ENCODE peak calls at places on chromosome 20, in four cellular contexts. One of them, this sample, is unnamed.

GRCh38 chr20:2206957-2207769 is 88.6 kb upstream of the TGM3 start:
- DNase-seq in ovary: peak
- DNase-seq in psoas muscle: peak
- DNase-seq in suprapubic skin: peak
- DNase-seq in this sample: peak

GRCh38 chr20:12171927-12172581 is 254.4 kb downstream of the BTBD3 start:
- DNase-seq in suprapubic skin: no peak
- DNase-seq in ovary: no peak
- DNase-seq in psoas muscle: peak
- DNase-seq in this sample: no peak

GRCh38 chr20:17662333-17663039 is 19.6 kb downstream of the RRBP1 start:
- DNase-seq in psoas muscle: peak
- DNase-seq in suprapubic skin: peak
- DNase-seq in ovary: no peak
- DNase-seq in this sample: no peak

GRCh38 chr20:44302026-44302669 is 8.9 kb downstream of the FITM2 start:
- DNase-seq in ovary: no peak
- DNase-seq in suprapubic skin: no peak
- DNase-seq in psoas muscle: no peak
- DNase-seq in this sample: no peak

GRCh38 chr20:58649288-58650180 is 1.5 kb upstream of the STX16 start:
- DNase-seq in suprapubic skin: no peak
- DNase-seq in ovary: no peak
- DNase-seq in psoas muscle: no peak
- DNase-seq in this sample: peak

GRCh38 chr20:56443654-56444540 is 24.5 kb upstream of the RTF2 start:
- DNase-seq in suprapubic skin: no peak
- DNase-seq in psoas muscle: no peak
- DNase-seq in ovary: peak
- DNase-seq in this sample: peak

GRCh38 chr20:22525821-22526220 is 58.6 kb downstream of the FOXA2 start:
- DNase-seq in suprapubic skin: no peak
- DNase-seq in psoas muscle: no peak
- DNase-seq in ovary: no peak
- DNase-seq in this sample: no peak

GRCh38 chr20:58579069-58579818 is 64.0 kb upstream of the APCDD1L start:
- DNase-seq in suprapubic skin: peak
- DNase-seq in ovary: no peak
- DNase-seq in psoas muscle: no peak
- DNase-seq in this sample: no peak

GRCh38 chr20:3896302-3896701 is 7.1 kb downstream of the PANK2 start:
- DNase-seq in suprapubic skin: no peak
- DNase-seq in ovary: no peak
- DNase-seq in psoas muscle: no peak
- DNase-seq in this sample: no peak

GRCh38 chr20:2657241-2657640 is 4.8 kb downstream of the NOP56 start:
- DNase-seq in ovary: no peak
- DNase-seq in suprapubic skin: no peak
- DNase-seq in psoas muscle: no peak
- DNase-seq in this sample: no peak

GRCh38 chr20:38418509-38419204 is 16.5 kb downstream of the SNHG17 start:
- DNase-seq in ovary: peak
- DNase-seq in psoas muscle: peak
- DNase-seq in suprapubic skin: no peak
- DNase-seq in this sample: peak

GRCh38 chr20:11011653-11012052 is 337.9 kb upstream of the JAG1 start:
- DNase-seq in suprapubic skin: no peak
- DNase-seq in ovary: no peak
- DNase-seq in psoas muscle: no peak
- DNase-seq in this sample: no peak

GRCh38 chr20:59958626-59959025 is 403 bp downstream of the CDH26 start:
- DNase-seq in psoas muscle: no peak
- DNase-seq in suprapubic skin: no peak
- DNase-seq in ovary: no peak
- DNase-seq in this sample: no peak

GRCh38 chr20:61117725-61118124 is 134.3 kb upstream of the CDH4 start:
- DNase-seq in ovary: no peak
- DNase-seq in psoas muscle: no peak
- DNase-seq in suprapubic skin: no peak
- DNase-seq in this sample: no peak
- H3K27ac ChIP-seq in ovary: no peak
- H3K27ac ChIP-seq in psoas muscle: no peak
- H3K27ac ChIP-seq in suprapubic skin: no peak
- H3K27ac ChIP-seq in this sample: no peak

GRCh38 chr20:407097-407952 is 774 bp upstream of the RBCK1 start:
- DNase-seq in suprapubic skin: peak
- DNase-seq in ovary: peak
- DNase-seq in psoas muscle: peak
- DNase-seq in this sample: peak
- TF ChIP-seq CTCF in suprapubic skin: no peak
- TF ChIP-seq CTCF in ovary: no peak
- TF ChIP-seq CTCF in psoas muscle: peak
- TF ChIP-seq CTCF in this sample: no peak

DNA sequence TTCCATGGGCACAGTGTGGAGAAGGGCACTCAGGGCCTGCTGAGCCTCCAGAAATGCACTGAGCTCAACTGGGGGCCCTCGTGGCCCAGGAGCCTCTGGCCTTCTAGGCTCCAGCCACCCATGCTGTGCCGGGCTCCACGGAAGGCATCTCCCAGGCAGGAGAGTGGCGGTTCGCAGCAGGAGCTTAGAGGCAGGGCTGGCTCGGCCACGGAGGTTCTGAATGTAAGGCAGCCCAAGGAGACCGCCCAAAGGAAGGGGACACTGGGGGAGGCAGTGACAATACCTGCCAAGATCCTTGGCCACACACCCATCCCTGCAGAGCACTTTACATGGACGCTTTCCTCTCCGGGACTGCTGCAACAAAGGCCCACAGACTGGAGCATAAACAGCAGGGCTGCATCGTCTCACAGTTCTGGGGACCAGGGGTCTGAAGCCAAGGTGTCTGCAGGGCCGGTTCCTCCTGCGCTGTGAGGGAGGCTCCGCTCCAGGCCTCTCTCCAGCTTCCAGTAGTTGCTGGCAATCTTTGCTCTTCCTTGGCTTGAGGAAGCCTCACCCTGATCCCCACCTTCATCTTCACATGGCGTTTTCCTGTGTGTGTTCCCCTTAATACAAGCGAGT is 128.2 kb upstream of the CDH4 start:
- DNase-seq in ovary: no peak
- DNase-seq in psoas muscle: no peak
- DNase-seq in suprapubic skin: no peak
- DNase-seq in this sample: no peak
- H3K27ac ChIP-seq in ovary: no peak
- H3K27ac ChIP-seq in psoas muscle: no peak
- H3K27ac ChIP-seq in suprapubic skin: no peak
- H3K27ac ChIP-seq in this sample: no peak

GRCh38 chr20:62795023-62795761 is 1.1 kb upstream of the MRGBP start:
- DNase-seq in psoas muscle: peak
- DNase-seq in ovary: peak
- DNase-seq in suprapubic skin: no peak
- DNase-seq in this sample: no peak
- TF ChIP-seq CTCF in psoas muscle: no peak
- TF ChIP-seq CTCF in ovary: no peak
- TF ChIP-seq CTCF in suprapubic skin: no peak
- TF ChIP-seq CTCF in this sample: no peak

DNA sequence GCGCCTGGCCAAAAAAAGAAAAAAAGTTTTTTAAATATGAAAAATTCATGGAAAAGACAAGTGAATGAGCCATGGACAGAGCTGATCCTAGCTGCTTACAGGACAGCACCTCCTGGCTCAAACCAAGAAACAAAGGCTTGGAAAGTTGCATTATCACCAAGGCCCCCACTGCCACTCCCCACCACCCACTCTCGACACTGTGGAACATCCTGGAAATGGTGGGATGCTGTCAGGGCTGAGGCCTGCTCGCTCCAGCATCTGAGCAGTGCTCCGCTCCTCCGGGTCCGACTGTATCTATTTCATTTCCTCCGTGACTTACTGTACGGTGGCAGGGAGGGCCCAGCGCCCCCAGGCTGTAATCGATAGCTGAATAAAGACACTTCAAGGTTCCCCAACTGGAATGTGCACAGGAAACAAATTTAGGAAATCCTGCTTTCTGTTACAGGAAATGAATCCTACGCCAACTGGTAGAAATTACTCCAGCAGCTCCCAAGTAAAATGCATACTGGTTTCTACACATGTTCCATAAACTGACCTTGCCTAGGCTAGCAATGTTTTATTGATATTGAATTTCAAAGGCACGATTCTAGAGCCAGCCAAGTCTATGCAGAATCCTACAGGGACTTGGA is 109.5 kb upstream of the NFATC2 start:
- DNase-seq in suprapubic skin: no peak
- DNase-seq in ovary: no peak
- DNase-seq in psoas muscle: no peak
- DNase-seq in this sample: no peak
- H3K27ac ChIP-seq in suprapubic skin: no peak
- H3K27ac ChIP-seq in ovary: no peak
- H3K27ac ChIP-seq in psoas muscle: peak
- H3K27ac ChIP-seq in this sample: no peak

DNA sequence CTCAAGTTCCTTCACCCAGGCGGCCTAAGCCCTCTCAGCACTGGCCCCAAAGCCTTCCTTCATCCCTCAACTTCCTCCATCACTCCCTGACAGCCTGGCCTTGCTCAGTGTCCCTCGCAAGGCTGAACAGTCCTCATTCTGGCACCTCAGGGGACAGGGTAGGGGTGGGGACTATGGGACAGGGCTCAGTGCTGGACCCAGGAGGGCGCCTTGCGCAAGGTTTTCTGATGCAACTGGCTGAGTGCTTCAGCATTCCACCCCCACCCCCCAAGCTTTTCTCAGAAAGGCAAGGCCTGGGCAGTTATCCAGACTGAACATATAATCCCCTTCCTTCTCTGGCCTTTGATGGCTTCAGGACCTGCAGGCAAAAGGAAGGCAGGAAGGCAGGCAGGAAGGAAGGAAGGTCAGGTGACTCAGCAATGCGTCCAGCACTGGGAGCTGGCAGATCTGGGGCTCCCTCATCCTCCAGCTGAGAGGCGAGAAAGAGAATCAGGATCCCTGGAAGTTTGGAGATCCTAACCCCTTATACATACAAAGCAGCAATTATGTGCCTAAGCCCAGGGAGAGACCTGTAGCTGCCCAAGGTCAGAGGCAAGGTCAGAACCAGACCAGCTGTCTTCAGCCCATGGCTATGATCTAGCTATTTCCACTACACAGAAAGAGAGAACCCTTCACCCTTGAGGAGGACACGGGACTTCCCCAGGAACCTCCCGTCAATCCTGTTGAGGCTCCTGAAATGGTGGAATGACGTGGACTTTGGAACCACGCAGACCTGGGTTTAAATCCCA is 8.6 kb upstream of the TRIB3 start:
- DNase-seq in ovary: no peak
- DNase-seq in psoas muscle: peak
- DNase-seq in suprapubic skin: no peak
- DNase-seq in this sample: peak
- TF ChIP-seq CTCF in ovary: no peak
- TF ChIP-seq CTCF in psoas muscle: no peak
- TF ChIP-seq CTCF in suprapubic skin: no peak
- TF ChIP-seq CTCF in this sample: no peak

GRCh38 chr20:36826556-36827244 is 49.2 kb upstream of the TLDC2 start:
- DNase-seq in ovary: no peak
- DNase-seq in psoas muscle: no peak
- DNase-seq in suprapubic skin: no peak
- DNase-seq in this sample: no peak

GRCh38 chr20:36830791-36831691 is 44.9 kb upstream of the TLDC2 start:
- DNase-seq in suprapubic skin: no peak
- DNase-seq in ovary: peak
- DNase-seq in psoas muscle: peak
- DNase-seq in this sample: peak

GRCh38 chr20:36825374-36826104 is 50.4 kb upstream of the TLDC2 start:
- DNase-seq in psoas muscle: no peak
- DNase-seq in ovary: no peak
- DNase-seq in suprapubic skin: no peak
- DNase-seq in this sample: no peak

GRCh38 chr20:36824142-36824940 is 50.8 kb upstream of the DSN1 start:
- DNase-seq in psoas muscle: no peak
- DNase-seq in suprapubic skin: no peak
- DNase-seq in ovary: no peak
- DNase-seq in this sample: no peak

DNA sequence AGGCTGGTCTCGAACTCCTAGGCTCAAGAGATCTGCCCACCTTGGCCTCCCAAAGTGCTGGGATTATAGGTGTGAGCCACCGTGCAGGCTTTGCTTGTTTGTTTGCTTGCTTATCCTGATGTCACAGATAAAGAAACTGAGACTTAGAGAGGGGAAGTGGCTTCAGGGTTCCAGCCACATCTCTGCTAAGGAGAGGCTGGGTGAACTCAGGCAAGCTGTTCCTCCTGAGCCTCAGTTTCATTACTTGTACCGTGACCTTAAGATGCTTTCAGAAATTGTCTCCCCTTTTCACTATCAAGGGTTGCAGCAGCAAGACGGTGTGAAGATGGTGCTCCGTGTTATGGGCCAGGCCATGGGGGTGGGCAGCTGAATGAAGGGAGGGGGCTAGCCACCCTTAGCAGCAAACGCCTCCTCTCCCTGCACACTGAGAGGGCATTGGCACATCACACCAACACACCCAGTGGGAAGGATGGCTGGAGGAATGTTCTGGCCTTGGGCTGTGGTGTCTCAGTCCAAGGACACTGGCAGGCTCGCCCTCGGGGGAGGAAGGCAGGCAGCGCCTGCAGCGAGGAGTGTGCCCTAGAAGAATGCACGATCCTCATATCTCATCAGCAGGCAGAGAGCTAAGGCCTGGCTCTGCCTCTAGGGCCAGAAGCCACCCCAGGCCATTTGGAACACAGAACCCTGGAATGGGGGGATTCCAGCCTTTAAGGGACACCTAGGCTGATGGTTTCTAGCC is 48.2 kb upstream of the TLDC2 start:
- DNase-seq in psoas muscle: no peak
- DNase-seq in suprapubic skin: no peak
- DNase-seq in ovary: peak
- DNase-seq in this sample: peak
- H3K27ac ChIP-seq in psoas muscle: no peak
- H3K27ac ChIP-seq in suprapubic skin: no peak
- H3K27ac ChIP-seq in ovary: no peak
- H3K27ac ChIP-seq in this sample: peak

DNA sequence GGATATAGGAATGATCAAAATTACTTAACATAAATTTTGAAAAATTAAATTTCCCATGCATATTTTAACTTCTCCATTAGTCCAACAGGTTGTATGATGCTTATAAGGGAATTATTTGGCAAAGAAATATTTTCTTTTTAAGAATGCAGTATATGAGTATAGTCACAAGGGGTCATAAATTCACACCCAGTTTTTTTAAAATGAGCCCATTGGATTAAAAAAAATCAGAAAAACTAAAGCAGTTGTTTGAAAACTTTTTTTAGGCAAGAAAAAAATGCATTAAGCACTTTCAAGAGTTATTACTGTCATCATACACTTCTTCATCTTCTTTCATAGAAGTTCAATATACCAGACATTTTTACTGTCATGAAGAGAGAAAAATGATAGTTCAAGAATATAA is 404.2 kb upstream of the FLRT3 start:
- DNase-seq in psoas muscle: no peak
- DNase-seq in suprapubic skin: no peak
- DNase-seq in ovary: no peak
- DNase-seq in this sample: no peak
- TF ChIP-seq CTCF in psoas muscle: no peak
- TF ChIP-seq CTCF in suprapubic skin: no peak
- TF ChIP-seq CTCF in ovary: no peak
- TF ChIP-seq CTCF in this sample: no peak

GRCh38 chr20:64080013-64080812 is at the start of gene OPRL1:
- DNase-seq in psoas muscle: no peak
- DNase-seq in suprapubic skin: no peak
- DNase-seq in ovary: no peak
- DNase-seq in this sample: no peak
- H3K27ac ChIP-seq in psoas muscle: peak
- H3K27ac ChIP-seq in suprapubic skin: peak
- H3K27ac ChIP-seq in ovary: no peak
- H3K27ac ChIP-seq in this sample: peak

This sample was measured in heart right ventricle.